ENCODE peak calls at places on chromosomes 11 and 22, in six cellular contexts. G is mesenchymal stem cell, L is mammary epithelial cell, D is IMR-90, Q is mesendoderm, A is MM.1S. O is an unnamed sample.

GRCh38 chr11:107591446-107592236 is 694 bp downstream of the ELMOD1 start:
- DNase-seq in Q (peak; percentile 44), A (peak; percentile 11), G (peak; percentile 36), D (no peak), L (peak; percentile 11), O (peak; percentile 70)

GRCh38 chr22:42644422-42645340 is 4.3 kb upstream of the ATP5MGL start:
- DNase-seq in Q (no peak), G (peak; percentile 45), D (no peak), L (no peak), A (no peak), O (peak; percentile 73)

GRCh38 chr11:96869207-96869606 is 479.4 kb downstream of the JRKL start:
- DNase-seq in G (no peak), L (peak; percentile 20), Q (no peak), A (no peak), D (no peak), O (peak; percentile 64)

GRCh38 chr22:42863349-42863911 is 6.4 kb upstream of the ARFGAP3 start:
- DNase-seq in Q (no peak), D (peak; percentile 88), A (no peak), G (peak; percentile 80), L (peak; percentile 85), O (peak; percentile 68)

GRCh38 chr22:38699143-38699542 is 1.6 kb downstream of the JOSD1 start:
- DNase-seq in L (no peak), Q (no peak), D (no peak), G (no peak), A (no peak), O (peak; percentile 6)

GRCh38 chr22:49166211-49166610 is 661.5 kb downstream of the BRD1 start:
- DNase-seq in Q (no peak), G (no peak), L (no peak), A (no peak), D (no peak), O (no peak)

GRCh38 chr11:74896311-74896710 is 52.6 kb downstream of the XRRA1 start:
- DNase-seq in A (no peak), Q (no peak), D (no peak), L (no peak), G (no peak), O (no peak)

GRCh38 chr11:30749268-30749667 is 163.1 kb upstream of the MPPED2 start:
- DNase-seq in D (no peak), G (no peak), A (no peak), Q (peak; percentile 31), L (no peak), O (no peak)

GRCh38 chr11:102599642-102600261 is 25.4 kb downstream of the MMP20 start:
- DNase-seq in D (peak; percentile 95), Q (peak; percentile 93), L (peak; percentile 95), G (peak; percentile 93), A (no peak), O (peak; percentile 95)

GRCh38 chr22:47392729-47393128 is 630.3 kb downstream of the TBC1D22A start:
- DNase-seq in A (no peak), D (no peak), G (no peak), Q (no peak), L (no peak), O (no peak)

GRCh38 chr11:69752890-69753289 is 22.3 kb downstream of the FGF4 start:
- DNase-seq in A (no peak), Q (no peak), D (no peak), L (no peak), G (no peak), O (no peak)

GRCh38 chr11:118921929-118922744 is 3.6 kb downstream of the BCL9L start:
- DNase-seq in G (peak; percentile 83), L (peak; percentile 66), A (no peak), D (peak; percentile 56), Q (peak; percentile 93), O (peak; percentile 83)

GRCh38 chr22:49764151-49764581 is 63.5 kb downstream of the BRD1 start:
- DNase-seq in L (no peak), Q (no peak), G (no peak), D (no peak), A (no peak), O (peak; percentile 55)

GRCh38 chr11:45885274-45885920 is at the start of gene MAPK8IP1:
- DNase-seq in L (peak; percentile 28), A (peak; percentile 76), G (peak; percentile 35), D (no peak), Q (peak; percentile 72), O (peak; percentile 64)

GRCh38 chr11:95121687-95122086 is 32.0 kb downstream of the ENDOD1 start:
- DNase-seq in G (no peak), L (no peak), A (no peak), D (no peak), Q (peak; percentile 23), O (no peak)

GRCh38 chr11:11842426-11843008 is 745 bp downstream of the USP47 start:
- DNase-seq in A (peak; percentile 83), D (peak; percentile 86), Q (peak; percentile 87), L (peak; percentile 80), G (peak; percentile 93), O (peak; percentile 91)

GRCh38 chr11:86941077-86941870 is 13.9 kb downstream of the FZD4 start:
- DNase-seq in D (peak; percentile 25), A (no peak), G (no peak), Q (no peak), L (no peak), O (peak; percentile 38)

GRCh38 chr22:43931771-43932170 is 8.2 kb downstream of the PNPLA3 start:
- DNase-seq in Q (peak; percentile 29), G (no peak), A (no peak), L (no peak), D (no peak), O (no peak)

GRCh38 chr11:130522284-130522961 is 74.0 kb downstream of the ADAMTS15 start:
- DNase-seq in G (peak; percentile 97), L (peak; percentile 44), Q (peak; percentile 98), A (no peak), D (peak; percentile 97), O (peak; percentile 97)

GRCh38 chr22:41479671-41480396 is 10.9 kb downstream of the ACO2 start:
- DNase-seq in G (peak; percentile 59), Q (peak; percentile 70), D (peak; percentile 73), L (no peak), A (no peak), O (peak; percentile 78)
- H3K4me3 ChIP-seq in G (no peak overlapping the region), Q (no peak overlapping the region), D (no peak overlapping the region), L (no peak overlapping the region), A (no peak overlapping the region), O (no peak overlapping the region)

GRCh38 chr11:73176145-73176891 is 34.2 kb upstream of the FCHSD2 start:
- DNase-seq in Q (no peak), A (no peak), D (no peak), L (no peak), G (no peak), O (no peak)
- H3K9ac ChIP-seq in Q (no peak overlapping the region), A (no peak overlapping the region), D (no peak overlapping the region), L (no peak overlapping the region), G (no peak overlapping the region), O (no peak overlapping the region)

GRCh38 chr22:29480262-29480511 is 169 bp downstream of the NEFH start:
- DNase-seq in A (no peak), D (no peak), Q (no peak), G (no peak), L (no peak), O (no peak)
- H3K4me3 ChIP-seq in A (no peak overlapping the region), D (peak overlapping the region; percentile 31), Q (no peak overlapping the region), G (no peak overlapping the region), L (peak overlapping the region; percentile 50), O (peak overlapping the region; percentile 49)

DNA sequence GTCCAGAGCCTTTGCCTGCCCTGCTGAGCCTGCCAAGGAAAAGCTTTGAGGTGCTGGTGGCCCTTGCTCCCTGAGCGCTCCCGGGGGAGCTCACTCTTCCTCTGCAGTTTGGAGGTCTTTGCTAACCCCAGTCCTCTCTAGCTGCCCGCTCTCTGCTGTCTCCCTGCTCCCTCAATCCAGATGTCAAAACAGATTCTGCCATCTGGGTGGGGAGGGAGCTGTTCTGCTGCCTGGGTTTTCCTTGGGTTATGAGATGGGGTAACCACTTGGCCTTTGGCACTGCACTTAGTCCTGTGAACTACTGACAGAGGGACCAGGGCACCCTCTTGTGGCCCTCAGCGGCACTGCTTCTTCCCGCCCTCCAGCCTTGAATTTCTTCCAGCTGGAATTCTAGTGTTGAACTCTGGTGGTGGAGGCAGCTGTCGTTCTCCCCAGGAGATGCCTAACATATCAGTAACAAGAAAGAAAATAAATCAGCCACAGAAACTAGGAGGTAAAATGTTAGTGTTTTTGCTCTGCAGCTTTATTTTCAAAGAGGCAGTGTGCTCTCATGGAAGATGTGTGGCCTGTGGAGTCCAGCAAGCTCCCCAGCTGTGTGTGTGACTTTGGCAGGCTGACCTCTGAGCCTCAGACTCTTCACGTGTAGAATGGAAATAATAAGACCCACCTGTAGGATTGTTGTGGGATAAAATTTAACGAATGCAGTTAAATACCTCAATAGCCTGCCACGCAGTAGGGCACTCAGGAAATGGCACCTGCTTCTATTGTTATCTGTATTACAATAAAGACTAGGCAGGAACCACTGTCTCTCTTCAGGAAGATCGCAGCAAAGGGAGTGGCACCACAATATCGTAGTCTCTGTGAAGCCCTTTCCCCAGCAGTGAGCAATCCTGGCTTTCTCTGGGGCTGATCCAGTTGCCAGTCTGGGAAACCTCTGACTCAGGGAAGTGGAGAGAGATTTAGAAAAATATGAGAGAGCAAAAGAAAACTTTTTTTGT is 23.4 kb downstream of the ARFGAP2 start:
- DNase-seq in G (peak; percentile 86), D (peak; percentile 80), Q (peak; percentile 87), A (peak; percentile 49), L (peak; percentile 55), O (peak; percentile 85)
- H3K9ac ChIP-seq in G (peak overlapping the region; percentile 46), D (no peak overlapping the region), Q (no peak overlapping the region), A (no peak overlapping the region), L (no peak overlapping the region), O (peak overlapping the region; percentile 13)

GRCh38 chr11:31997955-31998354 is 92.9 kb upstream of the RCN1 start:
- DNase-seq in Q (peak; percentile 21), A (no peak), G (no peak), L (no peak), D (no peak), O (no peak)

GRCh38 chr11:31995525-31996123 is 95.2 kb upstream of the RCN1 start:
- DNase-seq in Q (no peak), G (peak; percentile 23), D (peak; percentile 19), L (no peak), A (peak; percentile 79), O (peak; percentile 35)

GRCh38 chr11:31996159-31996881 is 94.6 kb upstream of the RCN1 start:
- DNase-seq in L (no peak), A (no peak), Q (no peak), D (no peak), G (no peak), O (no peak)

GRCh38 chr11:31995031-31995430 is 95.8 kb upstream of the RCN1 start:
- DNase-seq in A (no peak), Q (no peak), D (no peak), G (no peak), L (peak; percentile 4), O (no peak)
- H3K4me3 ChIP-seq in A (no peak overlapping the region), Q (no peak overlapping the region), D (no peak overlapping the region), G (no peak overlapping the region), L (no peak overlapping the region), O (no peak overlapping the region)

GRCh38 chr22:17334983-17335382 is 34.3 kb upstream of the CECR2 start:
- DNase-seq in L (no peak), D (no peak), A (no peak), Q (no peak), G (no peak), O (no peak)

GRCh38 chr22:17334054-17334453 is 35.2 kb upstream of the CECR2 start:
- DNase-seq in G (no peak), Q (no peak), D (no peak), L (no peak), A (no peak), O (no peak)

GRCh38 chr22:17339095-17339693 is 30.1 kb upstream of the CECR2 start:
- DNase-seq in L (peak; percentile 11), D (no peak), G (no peak), A (no peak), Q (peak; percentile 47), O (no peak)

GRCh38 chr22:17337639-17338038 is 31.6 kb upstream of the CECR2 start:
- DNase-seq in A (no peak), L (no peak), D (no peak), Q (no peak), G (no peak), O (no peak)

GRCh38 chr22:17336061-17336460 is 33.2 kb upstream of the CECR2 start:
- DNase-seq in G (no peak), Q (no peak), D (no peak), A (no peak), L (no peak), O (no peak)
- H3K9ac ChIP-seq in G (no peak overlapping the region), Q (no peak overlapping the region), D (no peak overlapping the region), A (no peak overlapping the region), L (no peak overlapping the region), O (no peak overlapping the region)

O was measured in GM23248.